ENCODE peak calls at places on chromosomes 4 and X, in eight cellular contexts. B, P, U, I, Z, C, R and G are unnamed samples.
A peak's percentile ranks its signal among the peaks of the same experiment; 100 is the strongest.

GRCh38 chr4:70734971-70735370 is 13.2 kb downstream of the RUFY3 start:
- DNase-seq in B (no peak), P (no peak), U (no peak), I (no peak), Z (no peak), C (peak; percentile 37), R (no peak), G (no peak)

GRCh38 chr4:146165840-146166239 is 9.7 kb upstream of the LSM6 start:
- DNase-seq in B (no peak), P (peak; percentile 62), U (peak; percentile 50), I (peak; percentile 67), Z (no peak), C (no peak), R (no peak), G (peak; percentile 75)

GRCh38 chr4:111806331-111806730 is 338.9 kb upstream of the FAM241A start:
- DNase-seq in B (no peak), P (no peak), U (no peak), I (no peak), Z (no peak), C (no peak), R (no peak), G (no peak)

GRCh38 chrX:76148011-76148665 is 24.7 kb upstream of the PBDC1 start:
- DNase-seq in B (peak; percentile 9), P (no peak), U (no peak), I (peak; percentile 46), Z (no peak), C (peak; percentile 23), R (no peak), G (peak; percentile 25)

GRCh38 chrX:69055193-69055592 is 110.1 kb downstream of the PJA1 start:
- DNase-seq in B (no peak), P (no peak), U (no peak), I (no peak), Z (no peak), C (no peak), R (no peak), G (no peak)

GRCh38 chrX:23365541-23365940 is 30.9 kb downstream of the PTCHD1 start:
- DNase-seq in B (no peak), P (no peak), U (no peak), I (no peak), Z (no peak), C (no peak), R (no peak), G (no peak)

GRCh38 chrX:41981481-41982013 is 58.2 kb upstream of the CASK start:
- DNase-seq in B (no peak), P (no peak), U (no peak), I (no peak), Z (no peak), C (no peak), R (no peak), G (no peak)

GRCh38 chrX:55119271-55119670 is 30.5 kb downstream of the PAGE2 start:
- DNase-seq in B (no peak), P (no peak), U (no peak), I (no peak), Z (no peak), C (no peak), R (no peak), G (no peak)

GRCh38 chr4:53050361-53050774 is 188.3 kb downstream of the RASL11B start:
- DNase-seq in B (no peak), P (no peak), U (no peak), I (no peak), Z (no peak), C (no peak), R (no peak), G (no peak)

GRCh38 chr4:1243451-1244080 is 5.4 kb downstream of the CTBP1 start:
- DNase-seq in B (no peak), P (no peak), U (no peak), I (no peak), Z (no peak), C (no peak), R (no peak), G (no peak)

GRCh38 chr4:4609622-4610334 is 67.9 kb upstream of the STX18 start:
- DNase-seq in B (peak; percentile 32), P (no peak), U (no peak), I (no peak), Z (no peak), C (no peak), R (no peak), G (no peak)

GRCh38 chrX:152928761-152929400 is 31.0 kb downstream of the ZNF185 start:
- DNase-seq in B (no peak), P (no peak), U (no peak), I (no peak), Z (no peak), C (no peak), R (no peak), G (no peak)

GRCh38 chr4:140061194-140061593 is 92.8 kb downstream of the MAML3 start:
- DNase-seq in B (peak; percentile 63), P (no peak), U (no peak), I (peak; percentile 62), Z (no peak), C (no peak), R (no peak), G (peak; percentile 79)

GRCh38 chr4:65597697-65598096 is 72.6 kb downstream of the EPHA5 start:
- DNase-seq in B (no peak), P (no peak), U (no peak), I (no peak), Z (no peak), C (no peak), R (no peak), G (no peak)

GRCh38 chrX:14508025-14508690 is 21.2 kb upstream of the GLRA2 start:
- DNase-seq in B (no peak), P (no peak), U (no peak), I (no peak), Z (no peak), C (no peak), R (no peak), G (no peak)

GRCh38 chr4:80507507-80507906 is 172.0 kb downstream of the CFAP299 start:
- DNase-seq in B (no peak), P (no peak), U (no peak), I (no peak), Z (no peak), C (no peak), R (no peak), G (no peak)

GRCh38 chr4:151717271-151717670 is 43.5 kb downstream of the GATB start:
- DNase-seq in B (peak; percentile 18), P (no peak), U (no peak), I (no peak), Z (no peak), C (no peak), R (no peak), G (no peak)

GRCh38 chr4:133759428-133759827 is 442.2 kb downstream of the PABPC4L start:
- DNase-seq in B (no peak), P (no peak), U (no peak), I (no peak), Z (no peak), C (no peak), R (no peak), G (no peak)

GRCh38 chr4:30938956-30939528 is 218.9 kb downstream of the PCDH7 start:
- DNase-seq in B (peak; percentile 12), P (no peak), U (no peak), I (no peak), Z (no peak), C (no peak), R (no peak), G (no peak)

GRCh38 chr4:153151535-153152452 is 52.4 kb upstream of the TRIM2 start:
- DNase-seq in B (peak; percentile 95), P (no peak), U (no peak), I (peak; percentile 67), Z (peak; percentile 18), C (no peak), R (no peak), G (peak; percentile 28)

GRCh38 chrX:131739823-131740222 is 195.9 kb downstream of the OR13H1 start:
- DNase-seq in B (no peak), P (no peak), U (no peak), I (no peak), Z (no peak), C (no peak), R (no peak), G (no peak)

GRCh38 chr4:169225058-169225751 is 45.6 kb downstream of the SH3RF1 start:
- DNase-seq in B (no peak), P (peak; percentile 93), U (peak; percentile 93), I (peak; percentile 93), Z (no peak), C (no peak), R (peak; percentile 88), G (peak; percentile 98)

GRCh38 chr4:118352843-118353373 is at the start of gene PRSS12:
- DNase-seq in B (peak; percentile 88), P (no peak), U (no peak), I (peak; percentile 64), Z (peak; percentile 44), C (peak; percentile 69), R (peak; percentile 51), G (peak; percentile 75)

GRCh38 chr4:113686950-113687718 is 74.4 kb downstream of the CAMK2D start:
- DNase-seq in B (no peak), P (no peak), U (no peak), I (peak; percentile 78), Z (no peak), C (peak; percentile 45), R (no peak), G (peak; percentile 55)

GRCh38 chr4:102819588-102820365 is 7.6 kb downstream of the UBE2D3 start:
- DNase-seq in B (no peak), P (no peak), U (no peak), I (peak; percentile 33), Z (no peak), C (peak; percentile 38), R (no peak), G (peak; percentile 30)

GRCh38 chrX:148611993-148612392 is 111.6 kb downstream of the AFF2 start:
- DNase-seq in B (no peak), P (no peak), U (no peak), I (no peak), Z (no peak), C (no peak), R (no peak), G (no peak)

GRCh38 chr4:110245567-110245966 is 47.2 kb upstream of the ELOVL6 start:
- DNase-seq in B (peak; percentile 63), P (no peak), U (no peak), I (peak; percentile 42), Z (no peak), C (no peak), R (peak; percentile 25), G (peak; percentile 49)